ENCODE peak calls at places on chromosomes 2 and 18, in nine cellular contexts. B is Calu3; G is Panc1; P is bronchial epithelial cell; Y is GM10248; U is WTC11; D is endodermal cell; W is foreskin fibroblast; X is activated CD8-positive, alpha-beta T cell treated with anti-CD3 and anti-CD28 coated beads for 36 hours. H is an unnamed sample.
A peak's percentile ranks its signal among the peaks of the same experiment; 100 is the strongest.

GRCh38 chr2:67773876-67774275 is 288.9 kb downstream of the C1D start:
- DNase-seq in Y (no peak), G (no peak), W (no peak), X (no peak), U (no peak), D (no peak), B (no peak), P (no peak), H (no peak)

GRCh38 chr2:58448065-58448507 is 207.0 kb upstream of the FANCL start:
- DNase-seq in Y (peak; percentile 22), B (peak; percentile 76), W (peak; percentile 66), U (peak; percentile 83), D (peak; percentile 97), P (peak; percentile 69), X (peak; percentile 60), G (peak; percentile 72), H (peak; percentile 10)

GRCh38 chr2:97737421-97738235 is 24.3 kb downstream of the ZAP70 start:
- DNase-seq in W (no peak), B (no peak), D (no peak), X (no peak), G (no peak), Y (no peak), P (no peak), U (no peak), H (no peak)

GRCh38 chr18:9914584-9915290 is 921 bp downstream of the VAPA start:
- DNase-seq in P (peak; percentile 80), U (peak; percentile 41), D (peak; percentile 78), Y (peak; percentile 27), X (peak; percentile 86), G (no peak), W (peak; percentile 89), B (peak; percentile 92), H (peak; percentile 31)

GRCh38 chr2:240432430-240432819 is 3.0 kb upstream of the GPC1 start:
- DNase-seq in X (no peak), Y (no peak), D (peak; percentile 32), W (no peak), B (no peak), P (no peak), U (no peak), G (no peak), H (no peak)

GRCh38 chr2:116499389-116499788 is 1315.1 kb upstream of the DDX18 start:
- DNase-seq in W (no peak), G (no peak), P (no peak), D (peak; percentile 76), Y (no peak), B (no peak), X (no peak), U (no peak), H (no peak)

GRCh38 chr2:46701152-46701551 is 214.5 kb downstream of the MCFD2 start:
- DNase-seq in P (peak; percentile 35), U (no peak), Y (no peak), D (no peak), X (no peak), W (peak; percentile 53), B (no peak), G (no peak), H (no peak)

GRCh38 chr2:146123256-146123655 is 1603.3 kb upstream of the ZEB2 start:
- DNase-seq in U (no peak), Y (no peak), P (peak; percentile 32), G (no peak), W (no peak), D (no peak), X (no peak), B (no peak), H (no peak)

GRCh38 chr2:208072250-208072892 is 47.0 kb upstream of the PLEKHM3 start:
- DNase-seq in G (peak; percentile 70), U (peak; percentile 72), X (peak; percentile 71), Y (peak; percentile 63), P (peak; percentile 64), B (peak; percentile 77), D (peak; percentile 93), W (peak; percentile 87), H (peak; percentile 35)

GRCh38 chr2:70443726-70444125 is 109.9 kb downstream of the TGFA start:
- DNase-seq in G (no peak), X (no peak), U (no peak), B (no peak), W (no peak), P (no peak), D (no peak), Y (no peak), H (no peak)

GRCh38 chr2:25041307-25041927 is 459 bp upstream of the EFR3B start:
- DNase-seq in U (peak; percentile 81), B (peak; percentile 74), G (peak; percentile 27), P (peak; percentile 45), D (peak; percentile 91), W (peak; percentile 60), X (peak; percentile 22), Y (no peak), H (peak; percentile 5)

GRCh38 chr2:217256261-217256660 is 396.4 kb upstream of the TNP1 start:
- DNase-seq in U (no peak), D (no peak), X (no peak), G (no peak), P (no peak), W (no peak), Y (no peak), B (no peak), H (peak; percentile 78)

GRCh38 chr18:1020731-1021344 is 116.2 kb downstream of the ADCYAP1 start:
- DNase-seq in G (no peak), B (no peak), X (no peak), Y (no peak), U (no peak), P (no peak), W (no peak), D (no peak), H (no peak)

GRCh38 chr2:77519164-77519887 is 2.9 kb downstream of the LRRTM4 start:
- DNase-seq in D (no peak), G (no peak), U (no peak), P (no peak), W (no peak), B (no peak), X (no peak), Y (no peak), H (no peak)

GRCh38 chr2:40240067-40240466 is 211.8 kb downstream of the SLC8A1 start:
- DNase-seq in Y (no peak), D (no peak), B (no peak), U (no peak), G (no peak), X (no peak), W (peak; percentile 95), P (peak; percentile 83), H (peak; percentile 63)

DNA sequence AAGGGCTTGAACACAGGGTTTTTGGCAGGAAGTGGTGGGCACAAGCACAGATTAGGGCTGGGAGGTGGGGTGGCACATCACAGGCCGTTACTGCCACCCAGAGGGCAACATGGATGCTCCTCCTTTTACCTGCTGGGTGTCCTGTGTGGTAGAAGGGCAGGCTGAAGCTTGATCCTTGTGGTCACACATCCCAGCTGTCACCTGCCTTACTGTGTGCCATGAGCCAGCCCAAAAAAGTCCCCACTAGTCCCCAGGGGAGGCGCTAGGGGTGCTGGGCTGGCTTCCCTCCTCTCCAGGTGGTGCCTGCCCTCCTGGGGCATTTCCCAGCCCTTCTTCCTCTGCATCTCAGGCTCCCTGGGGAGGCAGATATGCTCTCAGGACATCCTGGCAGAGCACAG is 50.5 kb upstream of the ALPP start:
- DNase-seq in U (no peak), G (no peak), W (no peak), D (peak; percentile 54), X (peak; percentile 30), Y (no peak), B (no peak), P (no peak), H (no peak)
- TF ChIP-seq CTCF in U (no peak), G (no peak), W (no peak), D (no peak), X (no peak), Y (peak; percentile 18), B (no peak), P (peak; percentile 30), H (no peak)

DNA sequence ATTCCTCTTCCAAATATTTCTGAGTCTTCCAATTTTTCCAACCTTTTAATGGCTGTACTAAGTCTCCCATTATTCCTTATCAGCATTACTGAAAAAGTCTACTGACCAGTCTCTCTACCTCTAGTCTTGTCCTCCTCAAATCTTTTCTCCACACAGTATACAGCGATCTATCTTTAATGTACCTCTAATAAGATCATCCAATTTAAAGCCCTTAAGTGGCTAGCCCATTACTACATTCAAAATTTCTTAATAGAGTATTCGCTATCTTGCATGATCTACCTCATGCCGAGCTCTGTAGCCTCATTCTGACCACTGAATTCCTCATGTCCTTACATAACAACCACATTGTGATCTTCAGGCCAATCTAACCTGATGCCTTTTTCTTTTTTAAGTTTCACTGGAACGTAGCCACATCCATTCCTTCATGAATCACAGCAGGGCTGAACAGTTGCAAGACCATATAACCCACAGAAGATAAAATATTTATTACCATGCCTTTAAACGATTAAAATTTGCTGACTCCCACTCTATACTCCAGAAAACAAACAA is 57.9 kb downstream of the SLC66A3 start:
- DNase-seq in D (no peak), X (no peak), P (no peak), U (no peak), B (no peak), W (no peak), G (no peak), Y (no peak), H (no peak)
- TF ChIP-seq CTCF in D (no peak), X (no peak), P (no peak), U (no peak), B (no peak), W (no peak), G (no peak), Y (no peak), H (no peak)

DNA sequence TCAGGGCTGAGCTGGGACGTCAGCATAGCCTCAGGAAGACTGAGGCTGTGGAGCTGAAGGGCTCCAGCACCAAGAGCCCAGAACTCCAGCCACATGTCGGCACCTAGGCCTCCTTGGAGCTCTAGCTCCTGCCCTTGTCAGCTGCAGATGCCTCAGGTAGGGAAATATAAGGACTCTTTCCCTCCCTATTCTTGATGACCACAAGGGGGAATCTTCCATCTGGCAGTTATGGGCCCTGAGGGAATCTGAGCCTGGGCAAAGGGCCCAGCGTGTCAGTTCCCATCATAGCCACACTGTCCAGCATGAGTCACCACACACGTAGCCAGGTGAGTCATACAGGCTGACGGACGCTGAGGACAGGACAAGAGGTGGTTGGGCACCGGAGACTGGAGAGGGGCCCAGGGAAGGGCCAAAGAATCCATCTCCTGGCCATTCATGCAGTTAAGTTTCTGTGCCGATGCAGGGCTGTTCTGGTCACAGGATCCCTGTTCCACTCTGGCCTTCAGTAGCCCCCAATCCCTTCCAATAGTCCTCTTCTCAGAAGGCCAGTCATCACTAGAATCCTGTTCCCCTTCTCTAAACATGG is 1.8 kb downstream of the MPV17 start:
- DNase-seq in U (peak; percentile 37), Y (no peak), W (peak; percentile 99), P (peak; percentile 98), B (peak; percentile 90), X (no peak), G (peak; percentile 95), D (peak; percentile 89), H (peak; percentile 93)
- TF ChIP-seq CTCF in U (no peak), Y (no peak), W (peak; percentile 68), P (peak; percentile 66), B (peak; percentile 45), X (no peak), G (no peak), D (peak; percentile 78), H (peak; percentile 59)

DNA sequence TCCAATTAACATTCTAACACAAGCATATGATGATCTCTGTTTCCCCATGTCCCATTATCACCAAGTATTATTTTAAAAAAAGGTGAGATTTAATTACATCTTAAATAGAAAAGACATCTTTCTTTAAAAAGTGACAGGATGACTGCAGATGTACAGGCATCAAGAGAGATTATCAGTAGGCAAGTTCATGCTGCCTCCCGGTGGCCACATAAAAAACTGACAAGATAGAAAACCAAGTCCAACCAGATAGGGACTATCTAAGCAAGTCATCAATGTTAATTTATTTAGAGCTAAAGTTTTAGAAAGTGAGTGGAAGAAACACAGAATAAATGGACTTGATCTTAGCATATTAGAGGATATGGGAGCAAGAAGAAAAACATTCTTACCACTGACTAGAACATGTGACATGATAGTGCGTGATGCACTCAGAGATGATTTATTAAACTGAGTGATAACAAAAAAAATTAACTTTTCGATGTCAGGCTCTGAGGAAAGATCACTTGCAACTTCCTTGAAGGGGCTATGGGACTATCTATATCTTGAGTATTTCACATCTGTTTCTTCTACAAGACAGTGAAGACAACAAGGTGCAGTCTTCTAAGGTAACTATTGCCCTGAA is 5.4 kb upstream of the TDRD15 start:
- DNase-seq in P (peak; percentile 18), U (peak; percentile 29), Y (peak; percentile 28), W (peak; percentile 10), G (peak; percentile 7), D (peak; percentile 77), X (peak; percentile 44), B (no peak), H (no peak)
- TF ChIP-seq CTCF in P (peak; percentile 42), U (no peak), Y (peak; percentile 41), W (no peak), G (peak; percentile 54), D (peak; percentile 85), X (peak; percentile 14), B (peak; percentile 29), H (no peak)